ENCODE peak calls at places on chromosomes 11 and 22, in nine cellular contexts. One of them, this sample, is unnamed.

GRCh38 chr11:122197055-122197987 is 81.3 kb upstream of the BLID start:
- DNase-seq in endothelial cell: no peak
- DNase-seq in astrocyte of the cerebellum: peak
- DNase-seq in IMR-90: peak
- DNase-seq in coronary artery: peak
- DNase-seq in neural progenitor cell: no peak
- DNase-seq in cardiac muscle cell: peak
- DNase-seq in choroid plexus epithelial cell: peak
- DNase-seq in lower lobe of right lung: no peak
- DNase-seq in this sample: no peak

GRCh38 chr22:40920526-40920925 is 30.7 kb upstream of the RBX1 start:
- DNase-seq in endothelial cell: no peak
- DNase-seq in astrocyte of the cerebellum: no peak
- DNase-seq in IMR-90: peak
- DNase-seq in coronary artery: no peak
- DNase-seq in neural progenitor cell: no peak
- DNase-seq in cardiac muscle cell: no peak
- DNase-seq in choroid plexus epithelial cell: no peak
- DNase-seq in lower lobe of right lung: no peak
- DNase-seq in this sample: no peak

GRCh38 chr11:124622531-124623451 is at the start of gene TBRG1:
- DNase-seq in endothelial cell: peak
- DNase-seq in astrocyte of the cerebellum: peak
- DNase-seq in IMR-90: peak
- DNase-seq in coronary artery: peak
- DNase-seq in neural progenitor cell: peak
- DNase-seq in cardiac muscle cell: peak
- DNase-seq in choroid plexus epithelial cell: peak
- DNase-seq in lower lobe of right lung: peak
- DNase-seq in this sample: peak

GRCh38 chr11:78733031-78733430 is 158.4 kb upstream of the NARS2 start:
- DNase-seq in endothelial cell: no peak
- DNase-seq in astrocyte of the cerebellum: no peak
- DNase-seq in IMR-90: peak
- DNase-seq in coronary artery: no peak
- DNase-seq in neural progenitor cell: no peak
- DNase-seq in cardiac muscle cell: no peak
- DNase-seq in choroid plexus epithelial cell: no peak
- DNase-seq in lower lobe of right lung: no peak
- DNase-seq in this sample: no peak

GRCh38 chr22:39215430-39216142 is 29.2 kb downstream of the PDGFB start:
- DNase-seq in endothelial cell: no peak
- DNase-seq in astrocyte of the cerebellum: no peak
- DNase-seq in IMR-90: no peak
- DNase-seq in coronary artery: peak
- DNase-seq in neural progenitor cell: peak
- DNase-seq in cardiac muscle cell: no peak
- DNase-seq in choroid plexus epithelial cell: no peak
- DNase-seq in lower lobe of right lung: peak
- DNase-seq in this sample: peak

GRCh38 chr11:75541301-75541929 is 15.7 kb upstream of the GDPD5 start:
- DNase-seq in endothelial cell: no peak
- DNase-seq in astrocyte of the cerebellum: no peak
- DNase-seq in IMR-90: no peak
- DNase-seq in coronary artery: no peak
- DNase-seq in neural progenitor cell: no peak
- DNase-seq in cardiac muscle cell: no peak
- DNase-seq in choroid plexus epithelial cell: no peak
- DNase-seq in lower lobe of right lung: no peak
- DNase-seq in this sample: no peak

GRCh38 chr22:40324468-40325305 is 21.6 kb upstream of the ADSL start:
- DNase-seq in endothelial cell: no peak
- DNase-seq in astrocyte of the cerebellum: no peak
- DNase-seq in IMR-90: no peak
- DNase-seq in coronary artery: no peak
- DNase-seq in neural progenitor cell: no peak
- DNase-seq in cardiac muscle cell: no peak
- DNase-seq in choroid plexus epithelial cell: no peak
- DNase-seq in lower lobe of right lung: no peak
- DNase-seq in this sample: no peak

GRCh38 chr11:126139541-126140091 is 71.8 kb downstream of the RPUSD4 start:
- DNase-seq in endothelial cell: no peak
- DNase-seq in astrocyte of the cerebellum: peak
- DNase-seq in IMR-90: peak
- DNase-seq in coronary artery: no peak
- DNase-seq in neural progenitor cell: no peak
- DNase-seq in cardiac muscle cell: peak
- DNase-seq in choroid plexus epithelial cell: peak
- DNase-seq in lower lobe of right lung: no peak
- DNase-seq in this sample: no peak

GRCh38 chr11:19829109-19829790 is 116.6 kb downstream of the NAV2 start:
- DNase-seq in endothelial cell: no peak
- DNase-seq in astrocyte of the cerebellum: no peak
- DNase-seq in IMR-90: no peak
- DNase-seq in coronary artery: no peak
- DNase-seq in neural progenitor cell: no peak
- DNase-seq in cardiac muscle cell: no peak
- DNase-seq in choroid plexus epithelial cell: no peak
- DNase-seq in lower lobe of right lung: no peak
- DNase-seq in this sample: no peak

GRCh38 chr11:36059660-36060059 is 115.8 kb downstream of the LDLRAD3 start:
- DNase-seq in endothelial cell: no peak
- DNase-seq in astrocyte of the cerebellum: no peak
- DNase-seq in IMR-90: no peak
- DNase-seq in coronary artery: no peak
- DNase-seq in neural progenitor cell: no peak
- DNase-seq in cardiac muscle cell: no peak
- DNase-seq in choroid plexus epithelial cell: no peak
- DNase-seq in lower lobe of right lung: no peak
- DNase-seq in this sample: no peak

GRCh38 chr11:45097721-45098493 is 48.5 kb upstream of the PRDM11 start:
- DNase-seq in endothelial cell: peak
- DNase-seq in astrocyte of the cerebellum: peak
- DNase-seq in IMR-90: peak
- DNase-seq in coronary artery: no peak
- DNase-seq in neural progenitor cell: peak
- DNase-seq in cardiac muscle cell: peak
- DNase-seq in choroid plexus epithelial cell: peak
- DNase-seq in lower lobe of right lung: no peak
- DNase-seq in this sample: peak

GRCh38 chr22:36765131-36765942 is 10.6 kb downstream of the IFT27 start:
- DNase-seq in endothelial cell: no peak
- DNase-seq in astrocyte of the cerebellum: no peak
- DNase-seq in IMR-90: no peak
- DNase-seq in coronary artery: peak
- DNase-seq in neural progenitor cell: no peak
- DNase-seq in cardiac muscle cell: no peak
- DNase-seq in choroid plexus epithelial cell: no peak
- DNase-seq in lower lobe of right lung: no peak
- DNase-seq in this sample: no peak

GRCh38 chr11:36129955-36130354 is 159.3 kb downstream of the COMMD9 start:
- DNase-seq in endothelial cell: no peak
- DNase-seq in astrocyte of the cerebellum: no peak
- DNase-seq in IMR-90: no peak
- DNase-seq in coronary artery: no peak
- DNase-seq in neural progenitor cell: no peak
- DNase-seq in cardiac muscle cell: no peak
- DNase-seq in choroid plexus epithelial cell: no peak
- DNase-seq in lower lobe of right lung: no peak
- DNase-seq in this sample: no peak

GRCh38 chr11:88553204-88553603 is 215.7 kb upstream of the CTSC start:
- DNase-seq in endothelial cell: no peak
- DNase-seq in astrocyte of the cerebellum: no peak
- DNase-seq in IMR-90: peak
- DNase-seq in coronary artery: no peak
- DNase-seq in neural progenitor cell: no peak
- DNase-seq in cardiac muscle cell: no peak
- DNase-seq in choroid plexus epithelial cell: no peak
- DNase-seq in lower lobe of right lung: no peak
- DNase-seq in this sample: no peak

GRCh38 chr11:47566166-47566546 is 757 bp downstream of the PTPMT1 start:
- DNase-seq in endothelial cell: no peak
- DNase-seq in astrocyte of the cerebellum: no peak
- DNase-seq in IMR-90: no peak
- DNase-seq in coronary artery: no peak
- DNase-seq in neural progenitor cell: no peak
- DNase-seq in cardiac muscle cell: no peak
- DNase-seq in choroid plexus epithelial cell: no peak
- DNase-seq in lower lobe of right lung: peak
- DNase-seq in this sample: no peak

GRCh38 chr22:29253561-29254282 is 14.1 kb downstream of the RHBDD3 start:
- DNase-seq in endothelial cell: no peak
- DNase-seq in astrocyte of the cerebellum: no peak
- DNase-seq in IMR-90: no peak
- DNase-seq in coronary artery: no peak
- DNase-seq in neural progenitor cell: peak
- DNase-seq in cardiac muscle cell: no peak
- DNase-seq in choroid plexus epithelial cell: no peak
- DNase-seq in lower lobe of right lung: no peak
- DNase-seq in this sample: no peak

GRCh38 chr11:88543902-88544655 is 206.5 kb upstream of the CTSC start:
- DNase-seq in endothelial cell: peak
- DNase-seq in astrocyte of the cerebellum: peak
- DNase-seq in IMR-90: peak
- DNase-seq in coronary artery: peak
- DNase-seq in neural progenitor cell: peak
- DNase-seq in cardiac muscle cell: peak
- DNase-seq in choroid plexus epithelial cell: peak
- DNase-seq in lower lobe of right lung: peak
- DNase-seq in this sample: peak

GRCh38 chr11:64778473-64779298 is at the start of gene SF1:
- DNase-seq in endothelial cell: peak
- DNase-seq in astrocyte of the cerebellum: peak
- DNase-seq in IMR-90: peak
- DNase-seq in coronary artery: peak
- DNase-seq in neural progenitor cell: peak
- DNase-seq in cardiac muscle cell: peak
- DNase-seq in choroid plexus epithelial cell: peak
- DNase-seq in lower lobe of right lung: peak
- DNase-seq in this sample: peak
- TF ChIP-seq CTCF in endothelial cell: peak
- TF ChIP-seq CTCF in astrocyte of the cerebellum: no peak
- TF ChIP-seq CTCF in IMR-90: peak
- TF ChIP-seq CTCF in coronary artery: no peak
- TF ChIP-seq CTCF in neural progenitor cell: peak
- TF ChIP-seq CTCF in cardiac muscle cell: peak
- TF ChIP-seq CTCF in choroid plexus epithelial cell: peak
- TF ChIP-seq CTCF in lower lobe of right lung: no peak
- TF ChIP-seq CTCF in this sample: no peak

DNA sequence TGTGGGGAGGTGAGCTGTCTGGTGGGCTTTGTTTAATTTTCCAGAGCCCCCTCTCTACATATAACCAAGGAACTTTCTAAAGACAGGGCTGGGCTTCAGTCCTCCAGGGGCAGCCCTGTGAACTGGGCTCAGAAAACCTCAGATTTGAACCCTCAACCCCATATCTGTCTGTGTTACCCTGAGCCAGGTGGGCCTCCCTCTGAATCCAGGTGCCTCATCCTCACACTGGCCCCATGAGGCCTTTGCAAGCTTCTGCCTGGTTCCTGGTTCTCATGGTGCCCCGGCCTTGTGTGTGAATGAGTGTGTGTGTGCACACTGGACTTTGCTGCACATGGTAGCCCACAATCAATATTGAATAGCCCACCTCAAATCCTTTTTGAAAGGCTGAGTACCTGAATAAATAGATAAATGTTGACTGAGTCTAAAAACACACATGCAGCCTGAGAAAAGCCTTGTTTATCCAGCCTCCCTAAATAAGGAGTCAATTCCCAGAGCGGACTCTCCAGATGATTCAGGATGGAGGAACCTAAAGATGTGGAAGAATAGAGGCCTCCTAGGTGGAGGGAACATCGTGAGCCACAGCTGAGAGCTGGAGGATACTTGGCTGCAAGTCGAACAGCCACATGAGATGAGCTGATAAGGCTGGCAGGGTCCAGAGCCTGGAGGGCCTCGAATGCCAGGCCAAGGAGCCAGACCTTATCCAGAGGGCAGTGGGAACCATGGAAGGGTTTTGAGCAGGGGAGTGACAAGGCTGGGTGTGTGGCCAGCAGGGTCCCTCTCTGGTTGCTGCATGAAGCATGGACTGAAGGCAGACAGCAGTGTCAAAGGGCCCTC is 28.1 kb upstream of the P2RY2 start:
- DNase-seq in endothelial cell: no peak
- DNase-seq in astrocyte of the cerebellum: no peak
- DNase-seq in IMR-90: no peak
- DNase-seq in coronary artery: no peak
- DNase-seq in neural progenitor cell: no peak
- DNase-seq in cardiac muscle cell: no peak
- DNase-seq in choroid plexus epithelial cell: no peak
- DNase-seq in lower lobe of right lung: no peak
- DNase-seq in this sample: no peak
- TF ChIP-seq CTCF in endothelial cell: no peak
- TF ChIP-seq CTCF in astrocyte of the cerebellum: no peak
- TF ChIP-seq CTCF in IMR-90: no peak
- TF ChIP-seq CTCF in coronary artery: no peak
- TF ChIP-seq CTCF in neural progenitor cell: no peak
- TF ChIP-seq CTCF in cardiac muscle cell: no peak
- TF ChIP-seq CTCF in choroid plexus epithelial cell: no peak
- TF ChIP-seq CTCF in lower lobe of right lung: no peak
- TF ChIP-seq CTCF in this sample: no peak

DNA sequence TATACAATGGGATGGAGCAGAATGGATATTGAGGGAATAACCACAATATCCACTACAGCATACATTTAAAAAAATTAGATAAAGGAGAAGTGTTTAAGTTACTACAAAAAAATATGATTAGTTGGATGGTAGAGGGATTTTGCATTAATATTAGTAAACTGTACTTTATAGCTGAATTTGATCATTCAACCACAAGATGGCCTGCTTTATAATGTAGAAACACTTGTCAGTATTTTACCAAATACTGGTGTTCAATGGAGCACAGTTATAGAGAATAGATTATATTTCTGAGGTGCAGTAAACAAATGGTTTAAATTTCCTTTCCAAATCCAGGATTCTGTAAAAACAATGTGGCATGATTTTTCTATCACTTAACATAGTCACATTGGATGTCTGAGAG is 818.8 kb upstream of the CHORDC1 start:
- DNase-seq in endothelial cell: no peak
- DNase-seq in astrocyte of the cerebellum: no peak
- DNase-seq in IMR-90: no peak
- DNase-seq in coronary artery: no peak
- DNase-seq in neural progenitor cell: no peak
- DNase-seq in cardiac muscle cell: no peak
- DNase-seq in choroid plexus epithelial cell: peak
- DNase-seq in lower lobe of right lung: no peak
- DNase-seq in this sample: no peak
- TF ChIP-seq CTCF in endothelial cell: no peak
- TF ChIP-seq CTCF in astrocyte of the cerebellum: no peak
- TF ChIP-seq CTCF in IMR-90: peak
- TF ChIP-seq CTCF in coronary artery: no peak
- TF ChIP-seq CTCF in neural progenitor cell: no peak
- TF ChIP-seq CTCF in cardiac muscle cell: no peak
- TF ChIP-seq CTCF in choroid plexus epithelial cell: peak
- TF ChIP-seq CTCF in lower lobe of right lung: no peak
- TF ChIP-seq CTCF in this sample: peak

DNA sequence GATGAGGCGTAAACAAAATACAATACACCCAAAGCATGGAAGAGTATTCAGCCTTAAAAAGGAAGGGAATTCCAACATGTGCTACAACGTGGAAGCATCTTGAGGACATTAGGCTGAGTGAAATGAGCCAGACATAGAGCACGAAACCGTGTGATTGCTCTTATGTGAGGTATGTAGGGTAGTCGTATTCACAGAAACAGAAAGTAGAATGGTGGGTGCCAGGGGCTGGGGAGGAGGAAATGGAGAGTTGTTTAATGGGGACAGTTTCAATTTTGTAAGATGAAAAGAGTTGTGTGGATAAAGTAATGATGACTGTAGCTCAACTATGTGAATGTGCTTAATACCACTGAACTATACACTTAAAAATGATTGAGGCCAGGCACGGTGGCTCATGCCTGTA is 10.2 kb upstream of the KMT5B start:
- DNase-seq in endothelial cell: no peak
- DNase-seq in astrocyte of the cerebellum: no peak
- DNase-seq in IMR-90: no peak
- DNase-seq in coronary artery: no peak
- DNase-seq in neural progenitor cell: no peak
- DNase-seq in cardiac muscle cell: no peak
- DNase-seq in choroid plexus epithelial cell: no peak
- DNase-seq in lower lobe of right lung: no peak
- DNase-seq in this sample: no peak
- TF ChIP-seq CTCF in endothelial cell: no peak
- TF ChIP-seq CTCF in astrocyte of the cerebellum: no peak
- TF ChIP-seq CTCF in IMR-90: no peak
- TF ChIP-seq CTCF in coronary artery: no peak
- TF ChIP-seq CTCF in neural progenitor cell: no peak
- TF ChIP-seq CTCF in cardiac muscle cell: no peak
- TF ChIP-seq CTCF in choroid plexus epithelial cell: no peak
- TF ChIP-seq CTCF in lower lobe of right lung: no peak
- TF ChIP-seq CTCF in this sample: no peak

This sample was measured in type B pancreatic cell.